ENCODE peak calls at places on chromosomes 5 and 9, in six cellular contexts. N is H7; G is esophagus squamous epithelium; C is activated CD4-positive, alpha-beta T cell treated with anti-CD3 and anti-CD28 coated beads for 36 hours; S is astrocyte of the hippocampus; X is B cell. M is an unnamed sample.

GRCh38 chr9:6506571-6506970 is 93.6 kb downstream of the UHRF2 start:
- DNase-seq in N (no peak), X (no peak), G (no peak), S (peak), C (no peak), M (no peak)

GRCh38 chr5:69105996-69106906 is 12.4 kb downstream of the SLC30A5 start:
- DNase-seq in G (no peak), C (no peak), X (peak), N (no peak), S (no peak), M (no peak)

GRCh38 chr9:125401317-125401716 is 139.7 kb downstream of the GAPVD1 start:
- DNase-seq in G (no peak), C (no peak), N (peak), X (no peak), S (no peak), M (no peak)

GRCh38 chr9:129287595-129288305 is 109.7 kb upstream of the IER5L start:
- DNase-seq in G (no peak), S (no peak), N (peak), C (no peak), X (no peak), M (no peak)

GRCh38 chr5:79318935-79319614 is 83.1 kb downstream of the JMY start:
- DNase-seq in S (peak), G (no peak), X (no peak), C (no peak), N (no peak), M (peak)

GRCh38 chr5:169716287-169716686 is 79.2 kb downstream of the DOCK2 start:
- DNase-seq in N (no peak), S (peak), C (no peak), X (no peak), G (no peak), M (no peak)

GRCh38 chr5:146238973-146239372 is 35.6 kb downstream of the RBM27 start:
- DNase-seq in X (no peak), N (no peak), C (no peak), G (no peak), S (peak), M (no peak)

GRCh38 chr5:141149812-141150211 is at the start of gene PCDHB6:
- DNase-seq in N (peak), G (no peak), X (no peak), S (peak), C (peak), M (no peak)

GRCh38 chr5:78509145-78509865 is 139.3 kb downstream of the LHFPL2 start:
- DNase-seq in C (peak), N (no peak), S (no peak), X (peak), G (no peak), M (peak)

GRCh38 chr9:120716483-120716882 is 2.2 kb upstream of the MEGF9 start:
- DNase-seq in X (no peak), C (no peak), N (no peak), S (no peak), G (no peak), M (no peak)

GRCh38 chr9:134025606-134026541 is 593 bp downstream of the BRD3OS start:
- DNase-seq in N (peak), X (peak), S (peak), C (peak), G (peak), M (peak)